ENCODE peak calls at places on chromosomes 12 and 14, in five cellular contexts. One of them, this sample, is unnamed.
A peak's percentile ranks its signal among the peaks of the same experiment; 100 is the strongest.

GRCh38 chr14:101474563-101475467 is 86.5 kb upstream of the DIO3 start:
- DNase-seq in vagina: no peak
- DNase-seq in coronary artery: peak; percentile 62
- DNase-seq in epithelial cell of esophagus: no peak
- DNase-seq in CD8-positive, alpha-beta T cell: no peak
- DNase-seq in this sample: no peak

GRCh38 chr12:58927112-58927511 is 6.8 kb upstream of the LRIG3 start:
- DNase-seq in vagina: no peak
- DNase-seq in coronary artery: no peak
- DNase-seq in epithelial cell of esophagus: no peak
- DNase-seq in CD8-positive, alpha-beta T cell: no peak
- DNase-seq in this sample: no peak

GRCh38 chr12:55932546-55932919 is 1.6 kb downstream of the DGKA start:
- DNase-seq in vagina: no peak
- DNase-seq in coronary artery: no peak
- DNase-seq in epithelial cell of esophagus: peak; percentile 58
- DNase-seq in CD8-positive, alpha-beta T cell: peak; percentile 62
- DNase-seq in this sample: no peak

GRCh38 chr12:8887285-8887715 is 27.0 kb upstream of the PHC1 start:
- DNase-seq in vagina: no peak
- DNase-seq in coronary artery: no peak
- DNase-seq in epithelial cell of esophagus: peak; percentile 51
- DNase-seq in CD8-positive, alpha-beta T cell: no peak
- DNase-seq in this sample: no peak

GRCh38 chr14:50520947-50521815 is 11.2 kb downstream of the MAP4K5 start:
- DNase-seq in vagina: no peak
- DNase-seq in coronary artery: no peak
- DNase-seq in epithelial cell of esophagus: peak; percentile 94
- DNase-seq in CD8-positive, alpha-beta T cell: peak; percentile 29
- DNase-seq in this sample: no peak

GRCh38 chr12:124188561-124189405 is 106.1 kb upstream of the RFLNA start:
- DNase-seq in vagina: no peak
- DNase-seq in coronary artery: no peak
- DNase-seq in epithelial cell of esophagus: peak; percentile 73
- DNase-seq in CD8-positive, alpha-beta T cell: no peak
- DNase-seq in this sample: no peak

GRCh38 chr12:4133029-4133428 is 140.5 kb upstream of the CCND2 start:
- DNase-seq in vagina: no peak
- DNase-seq in coronary artery: peak; percentile 46
- DNase-seq in epithelial cell of esophagus: no peak
- DNase-seq in CD8-positive, alpha-beta T cell: no peak
- DNase-seq in this sample: no peak

GRCh38 chr14:75941030-75941429 is 40.8 kb downstream of the TGFB3 start:
- DNase-seq in vagina: no peak
- DNase-seq in coronary artery: no peak
- DNase-seq in epithelial cell of esophagus: no peak
- DNase-seq in CD8-positive, alpha-beta T cell: no peak
- DNase-seq in this sample: no peak

GRCh38 chr14:56487090-56487667 is 92.4 kb upstream of the TMEM260 start:
- DNase-seq in vagina: no peak
- DNase-seq in coronary artery: no peak
- DNase-seq in epithelial cell of esophagus: peak; percentile 41
- DNase-seq in CD8-positive, alpha-beta T cell: no peak
- DNase-seq in this sample: no peak

GRCh38 chr12:47949441-47950341 is 13.7 kb upstream of the TMEM106C start:
- DNase-seq in vagina: no peak
- DNase-seq in coronary artery: no peak
- DNase-seq in epithelial cell of esophagus: peak; percentile 85
- DNase-seq in CD8-positive, alpha-beta T cell: peak; percentile 51
- DNase-seq in this sample: no peak

GRCh38 chr12:76310110-76310509 is 38.1 kb downstream of the BBS10 start:
- DNase-seq in vagina: no peak
- DNase-seq in coronary artery: no peak
- DNase-seq in epithelial cell of esophagus: peak; percentile 77
- DNase-seq in CD8-positive, alpha-beta T cell: no peak
- DNase-seq in this sample: no peak

GRCh38 chr14:104680056-104680805 is 9.2 kb upstream of the INF2 start:
- DNase-seq in vagina: no peak
- DNase-seq in coronary artery: peak; percentile 87
- DNase-seq in epithelial cell of esophagus: peak; percentile 91
- DNase-seq in CD8-positive, alpha-beta T cell: no peak
- DNase-seq in this sample: no peak

GRCh38 chr12:5872745-5873144 is 72.3 kb downstream of the ANO2 start:
- DNase-seq in vagina: peak; percentile 60
- DNase-seq in coronary artery: no peak
- DNase-seq in epithelial cell of esophagus: no peak
- DNase-seq in CD8-positive, alpha-beta T cell: no peak
- DNase-seq in this sample: no peak
- TF ChIP-seq CTCF in vagina: no peak
- TF ChIP-seq CTCF in coronary artery: no peak
- TF ChIP-seq CTCF in epithelial cell of esophagus: peak; percentile 4
- TF ChIP-seq CTCF in CD8-positive, alpha-beta T cell: no peak
- TF ChIP-seq CTCF in this sample: peak; percentile 22

GRCh38 chr14:23286020-23286903 is at the start of gene HOMEZ:
- DNase-seq in vagina: peak; percentile 100
- DNase-seq in coronary artery: peak; percentile 100
- DNase-seq in epithelial cell of esophagus: peak; percentile 99
- DNase-seq in CD8-positive, alpha-beta T cell: peak; percentile 98
- DNase-seq in this sample: peak; percentile 99
- TF ChIP-seq CTCF in vagina: no peak
- TF ChIP-seq CTCF in coronary artery: no peak
- TF ChIP-seq CTCF in epithelial cell of esophagus: no peak
- TF ChIP-seq CTCF in CD8-positive, alpha-beta T cell: no peak
- TF ChIP-seq CTCF in this sample: peak; percentile 66

GRCh38 chr14:37340353-37340752 is 142.6 kb downstream of the MIPOL1 start:
- DNase-seq in vagina: no peak
- DNase-seq in coronary artery: no peak
- DNase-seq in epithelial cell of esophagus: no peak
- DNase-seq in CD8-positive, alpha-beta T cell: no peak
- DNase-seq in this sample: no peak
- TF ChIP-seq CTCF in vagina: no peak
- TF ChIP-seq CTCF in coronary artery: no peak
- TF ChIP-seq CTCF in epithelial cell of esophagus: peak; percentile 33
- TF ChIP-seq CTCF in CD8-positive, alpha-beta T cell: no peak
- TF ChIP-seq CTCF in this sample: no peak

DNA sequence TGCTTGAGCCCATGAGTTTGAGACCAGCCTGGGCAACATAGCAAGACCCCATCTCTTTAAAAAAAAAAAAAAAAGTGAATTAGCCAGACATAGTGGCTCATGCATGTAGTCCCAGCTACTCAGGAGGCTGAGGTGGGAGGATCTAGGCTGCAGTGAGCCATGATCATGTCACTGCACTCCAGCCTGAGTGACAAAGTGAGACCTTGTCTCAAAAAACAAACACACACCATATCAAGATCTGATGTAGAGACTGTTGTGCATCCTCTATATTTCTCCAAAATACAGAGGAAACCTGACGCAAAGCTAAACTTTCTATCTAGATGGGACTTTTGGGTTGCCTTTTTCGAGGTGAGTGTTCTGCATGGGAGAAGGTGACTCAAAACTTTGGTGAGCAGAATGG is 77.4 kb upstream of the SLC8A3 start:
- DNase-seq in vagina: no peak
- DNase-seq in coronary artery: no peak
- DNase-seq in epithelial cell of esophagus: no peak
- DNase-seq in CD8-positive, alpha-beta T cell: no peak
- DNase-seq in this sample: no peak
- TF ChIP-seq CTCF in vagina: no peak
- TF ChIP-seq CTCF in coronary artery: no peak
- TF ChIP-seq CTCF in epithelial cell of esophagus: no peak
- TF ChIP-seq CTCF in CD8-positive, alpha-beta T cell: no peak
- TF ChIP-seq CTCF in this sample: no peak

DNA sequence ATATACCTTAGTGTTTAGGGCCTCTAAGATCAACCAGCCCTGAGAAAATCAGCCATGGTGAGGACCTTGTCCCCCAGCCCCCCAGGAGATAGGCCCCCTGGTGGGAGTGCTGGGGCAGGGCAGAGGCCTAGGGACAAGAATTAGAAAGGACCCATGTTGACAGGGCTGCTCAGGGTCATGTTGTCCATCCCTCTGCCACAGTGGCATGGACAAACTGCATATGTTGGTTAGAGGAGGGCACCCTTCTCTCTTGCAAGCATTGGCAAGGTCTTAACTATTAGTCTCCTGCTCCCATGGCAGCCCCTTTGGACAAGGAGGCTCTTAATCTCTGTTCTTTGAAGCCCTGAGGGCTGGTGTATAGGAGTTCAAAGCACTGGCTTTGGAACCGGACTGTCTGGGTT is 755 bp upstream of the PTPN6 start:
- DNase-seq in vagina: no peak
- DNase-seq in coronary artery: no peak
- DNase-seq in epithelial cell of esophagus: no peak
- DNase-seq in CD8-positive, alpha-beta T cell: no peak
- DNase-seq in this sample: no peak
- TF ChIP-seq CTCF in vagina: no peak
- TF ChIP-seq CTCF in coronary artery: no peak
- TF ChIP-seq CTCF in epithelial cell of esophagus: no peak
- TF ChIP-seq CTCF in CD8-positive, alpha-beta T cell: peak; percentile 18
- TF ChIP-seq CTCF in this sample: no peak

GRCh38 chr14:89537911-89538310 is 120.9 kb upstream of the FOXN3 start:
- DNase-seq in vagina: no peak
- DNase-seq in coronary artery: no peak
- DNase-seq in epithelial cell of esophagus: no peak
- DNase-seq in CD8-positive, alpha-beta T cell: no peak
- DNase-seq in this sample: no peak
- TF ChIP-seq CTCF in vagina: no peak
- TF ChIP-seq CTCF in coronary artery: no peak
- TF ChIP-seq CTCF in epithelial cell of esophagus: no peak
- TF ChIP-seq CTCF in CD8-positive, alpha-beta T cell: no peak
- TF ChIP-seq CTCF in this sample: no peak

DNA sequence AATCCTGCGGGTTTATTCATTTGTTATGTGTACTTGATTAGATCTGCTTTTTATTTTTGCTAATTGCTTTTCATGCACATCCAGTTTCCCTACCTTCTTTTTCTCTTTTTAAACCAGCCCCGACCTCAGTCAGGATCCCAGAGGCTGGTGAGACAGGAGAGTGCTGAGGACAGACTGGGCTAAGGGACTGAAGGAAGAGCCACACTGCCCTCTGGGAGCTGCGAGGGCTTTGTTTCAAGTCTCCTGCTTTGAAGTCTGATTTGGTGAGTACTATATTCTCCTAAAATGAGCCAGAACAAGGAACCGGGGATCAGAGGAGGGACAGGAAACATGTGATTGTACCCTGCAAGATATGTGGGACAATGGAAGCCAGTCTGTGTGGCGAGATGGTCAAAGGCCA is 23.9 kb downstream of the PRICKLE1 start:
- DNase-seq in vagina: no peak
- DNase-seq in coronary artery: no peak
- DNase-seq in epithelial cell of esophagus: no peak
- DNase-seq in CD8-positive, alpha-beta T cell: no peak
- DNase-seq in this sample: no peak
- TF ChIP-seq CTCF in vagina: no peak
- TF ChIP-seq CTCF in coronary artery: no peak
- TF ChIP-seq CTCF in epithelial cell of esophagus: no peak
- TF ChIP-seq CTCF in CD8-positive, alpha-beta T cell: no peak
- TF ChIP-seq CTCF in this sample: no peak

DNA sequence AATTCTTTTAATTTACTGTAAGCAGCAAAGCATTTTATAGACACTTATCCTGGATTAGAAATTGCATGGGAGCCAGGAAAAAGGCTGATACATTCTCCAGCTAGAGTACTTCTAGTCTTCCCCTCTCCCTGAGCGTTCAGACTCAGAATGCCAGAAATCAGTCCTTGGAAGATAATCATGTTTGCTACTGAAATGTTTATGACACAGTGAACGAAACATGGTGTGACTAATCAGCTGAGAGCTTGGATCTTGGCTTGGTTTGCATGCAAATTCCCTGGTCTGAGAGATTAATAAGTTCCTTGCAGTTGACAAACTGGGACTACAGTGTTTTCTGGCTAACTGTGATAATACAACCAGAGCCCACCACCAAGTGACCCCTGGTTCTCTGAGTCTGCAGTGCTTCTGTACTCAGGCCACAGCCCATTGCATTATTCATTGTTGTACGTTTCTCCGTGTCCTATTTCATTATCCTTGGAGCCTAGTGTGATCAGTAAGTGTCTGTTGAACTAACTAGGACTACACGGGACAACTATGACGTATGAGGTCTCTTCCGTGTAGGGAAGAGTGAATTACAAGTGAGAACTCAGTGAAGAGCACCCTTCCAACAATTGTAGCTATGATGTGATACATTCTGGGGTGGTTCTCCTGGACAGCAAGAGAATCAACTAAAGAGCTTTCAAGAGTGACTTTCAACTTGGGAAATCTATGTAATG is 34.6 kb upstream of the EVL start:
- DNase-seq in vagina: no peak
- DNase-seq in coronary artery: no peak
- DNase-seq in epithelial cell of esophagus: peak; percentile 88
- DNase-seq in CD8-positive, alpha-beta T cell: no peak
- DNase-seq in this sample: no peak
- TF ChIP-seq CTCF in vagina: no peak
- TF ChIP-seq CTCF in coronary artery: no peak
- TF ChIP-seq CTCF in epithelial cell of esophagus: no peak
- TF ChIP-seq CTCF in CD8-positive, alpha-beta T cell: no peak
- TF ChIP-seq CTCF in this sample: no peak

This sample was measured in dorsolateral prefrontal cortex.